ENCODE peak calls at places on chromosome 15, in eight cellular contexts. X is CD8-positive, alpha-beta T cell; M is SJSA1; Y is K562; P is naive thymus-derived CD4-positive, alpha-beta T cell; C is CD8-positive, alpha-beta memory T cell; O is colonic mucosa; Q is thoracic aorta. N is an unnamed sample.

GRCh38 chr15:88909956-88910831 is 3.0 kb downstream of the MFGE8 start:
- DNase-seq in X (no peak), M (no peak), Y (no peak), P (no peak), C (no peak), O (no peak), Q (no peak), N (no peak)

GRCh38 chr15:22949074-22949547 is 31.1 kb downstream of the CYFIP1 start:
- DNase-seq in X (no peak), M (no peak), Y (peak; percentile 70), P (no peak), C (no peak), O (peak; percentile 59), Q (no peak), N (no peak)

GRCh38 chr15:58346361-58346760 is 85.4 kb upstream of the LIPC start:
- DNase-seq in X (no peak), M (peak; percentile 82), Y (no peak), P (no peak), C (no peak), O (no peak), Q (no peak), N (no peak)

GRCh38 chr15:90895571-90896117 is 7.5 kb upstream of the MAN2A2 start:
- DNase-seq in X (no peak), M (no peak), Y (peak; percentile 84), P (no peak), C (no peak), O (no peak), Q (no peak), N (no peak)

GRCh38 chr15:23472678-23473077 is 25.6 kb upstream of the GOLGA6L2 start:
- DNase-seq in X (no peak), M (no peak), Y (no peak), P (no peak), C (no peak), O (no peak), Q (no peak), N (no peak)

GRCh38 chr15:100115711-100116090 is 226.1 kb downstream of the ADAMTS17 start:
- DNase-seq in X (no peak), M (no peak), Y (no peak), P (no peak), C (no peak), O (no peak), Q (no peak), N (no peak)

GRCh38 chr15:59819047-59819446 is 129.9 kb upstream of the BNIP2 start:
- DNase-seq in X (no peak), M (no peak), Y (no peak), P (no peak), C (no peak), O (no peak), Q (no peak), N (no peak)

GRCh38 chr15:65423977-65424679 is 1.4 kb upstream of the IGDCC4 start:
- DNase-seq in X (no peak), M (no peak), Y (peak; percentile 69), P (no peak), C (no peak), O (no peak), Q (no peak), N (no peak)

GRCh38 chr15:50162988-50163718 is 18.8 kb upstream of the SLC27A2 start:
- DNase-seq in X (no peak), M (no peak), Y (no peak), P (no peak), C (no peak), O (no peak), Q (no peak), N (no peak)

GRCh38 chr15:77819841-77820728 is 187.4 kb upstream of the LINGO1 start:
- DNase-seq in X (no peak), M (no peak), Y (peak; percentile 71), P (no peak), C (no peak), O (peak; percentile 29), Q (no peak), N (no peak)

GRCh38 chr15:95522533-95522932 is 808.0 kb upstream of the NR2F2 start:
- DNase-seq in X (no peak), M (no peak), Y (no peak), P (no peak), C (no peak), O (no peak), Q (no peak), N (no peak)

GRCh38 chr15:29533667-29534066 is 264.0 kb upstream of the NSMCE3 start:
- DNase-seq in X (no peak), M (no peak), Y (no peak), P (no peak), C (no peak), O (no peak), Q (no peak), N (no peak)

GRCh38 chr15:100923076-100923475 is 3.9 kb downstream of the LRRK1 start:
- DNase-seq in X (no peak), M (no peak), Y (no peak), P (no peak), C (no peak), O (no peak), Q (no peak), N (no peak)

GRCh38 chr15:89749951-89750559 is 994 bp downstream of the MESP1 start:
- DNase-seq in X (no peak), M (no peak), Y (no peak), P (no peak), C (no peak), O (no peak), Q (no peak), N (no peak)

GRCh38 chr15:25846377-25846776 is 16.8 kb downstream of the ATP10A start:
- DNase-seq in X (peak; percentile 74), M (no peak), Y (no peak), P (peak; percentile 58), C (no peak), O (no peak), Q (no peak), N (peak; percentile 68)

GRCh38 chr15:92901053-92901761 is 1.1 kb downstream of the CHD2 start:
- DNase-seq in X (no peak), M (no peak), Y (no peak), P (no peak), C (no peak), O (no peak), Q (no peak), N (no peak)

GRCh38 chr15:51735611-51736010 is 1.8 kb downstream of the LYSMD2 start:
- DNase-seq in X (no peak), M (no peak), Y (no peak), P (no peak), C (no peak), O (peak; percentile 16), Q (no peak), N (no peak)

GRCh38 chr15:91192285-91193058 is 92.4 kb downstream of the SV2B start:
- DNase-seq in X (no peak), M (no peak), Y (no peak), P (no peak), C (no peak), O (no peak), Q (no peak), N (no peak)

GRCh38 chr15:67127334-67127664 is 61.9 kb downstream of the SMAD3 start:
- DNase-seq in X (no peak), M (no peak), Y (no peak), P (no peak), C (no peak), O (peak; percentile 69), Q (no peak), N (peak; percentile 53)

GRCh38 chr15:67130166-67130565 is 64.8 kb downstream of the SMAD3 start:
- DNase-seq in X (no peak), M (no peak), Y (no peak), P (no peak), C (no peak), O (no peak), Q (no peak), N (no peak)

GRCh38 chr15:67126551-67127333 is 61.3 kb downstream of the SMAD3 start:
- DNase-seq in X (no peak), M (no peak), Y (no peak), P (no peak), C (no peak), O (peak; percentile 55), Q (no peak), N (no peak)

GRCh38 chr15:67125589-67126502 is 60.4 kb downstream of the SMAD3 start:
- DNase-seq in X (no peak), M (peak; percentile 85), Y (peak; percentile 81), P (no peak), C (no peak), O (no peak), Q (peak; percentile 77), N (no peak)

GRCh38 chr15:67127925-67128324 is 62.5 kb downstream of the SMAD3 start:
- DNase-seq in X (no peak), M (peak; percentile 92), Y (no peak), P (peak; percentile 49), C (no peak), O (no peak), Q (no peak), N (peak; percentile 41)
- H3K4me1 ChIP-seq in X (no peaks in the 10 kb centered on the region), M (peaks cover 75% of the 10 kb centered on the region), Y (peaks cover 58% of the 10 kb centered on the region), P (peaks cover 7% of the 10 kb centered on the region), C (peaks cover 52% of the 10 kb centered on the region), O (peaks cover 8% of the 10 kb centered on the region), Q (peaks cover 82% of the 10 kb centered on the region), N (peaks cover 11% of the 10 kb centered on the region)

DNA sequence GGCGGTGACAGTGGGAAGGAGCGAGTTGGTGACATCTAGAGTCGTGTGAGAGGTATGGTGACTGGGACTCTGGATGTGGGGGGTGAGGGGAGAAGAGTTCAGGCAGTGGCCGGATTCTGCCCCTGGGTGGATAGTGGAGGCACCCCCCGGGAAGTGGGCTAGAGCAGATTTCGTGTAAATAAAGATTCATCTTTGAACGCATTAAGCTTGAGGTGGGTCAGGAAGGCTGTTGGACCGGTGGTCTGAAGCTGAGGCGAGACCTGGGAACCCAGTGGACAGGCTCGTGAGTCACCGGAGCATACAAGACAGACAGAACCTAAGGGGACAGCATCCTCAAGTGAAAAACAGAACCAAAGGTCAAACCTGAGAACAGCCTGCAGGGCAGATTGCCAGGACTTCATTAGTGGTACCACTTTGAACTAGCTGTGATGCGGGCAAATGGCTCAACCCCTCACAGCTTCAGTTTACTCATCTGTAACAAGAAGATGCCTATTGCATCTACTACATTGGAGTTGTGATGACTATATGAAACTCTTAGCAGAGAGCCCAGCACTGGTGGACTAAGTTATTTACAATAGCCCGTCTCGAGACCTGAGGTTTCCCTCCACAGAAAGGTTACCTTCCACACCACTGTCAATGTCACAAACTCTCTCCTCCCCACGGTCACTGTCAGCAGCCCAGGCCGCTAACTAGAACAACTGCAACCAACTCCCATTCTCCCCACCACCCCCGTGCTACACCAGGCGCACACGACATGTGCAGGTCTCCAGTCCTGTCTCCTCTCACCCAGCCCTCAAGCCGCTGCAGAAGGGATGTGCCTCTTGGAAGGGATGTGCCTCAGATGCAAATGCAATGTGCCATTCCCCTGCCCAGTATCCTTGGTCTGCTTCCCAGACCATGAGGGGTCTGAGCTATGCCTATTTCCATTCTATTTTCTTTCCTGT is 901 bp upstream of the CLN6 start:
- DNase-seq in X (no peak), M (no peak), Y (peak; percentile 31), P (peak; percentile 20), C (no peak), O (no peak), Q (no peak), N (no peak)
- H3K27ac ChIP-seq in X (peak overlapping the region; percentile 60), M (no peak overlapping the region), Y (peak overlapping the region; percentile 75), P (peak overlapping the region; percentile 79), C (peak overlapping the region; percentile 72), O (no peak overlapping the region), Q (no peak overlapping the region), N (peak overlapping the region; percentile 84)

GRCh38 chr15:40104865-40105516 is 3.7 kb downstream of the BMF start:
- DNase-seq in X (peak; percentile 85), M (peak; percentile 95), Y (peak; percentile 95), P (peak; percentile 83), C (peak; percentile 65), O (peak; percentile 94), Q (peak; percentile 51), N (peak; percentile 94)
- H3K4me1 ChIP-seq in X (peaks cover 46% of the 10 kb centered on the region), M (peaks cover 92% of the 10 kb centered on the region), Y (peaks cover 64% of the 10 kb centered on the region), P (peaks cover 48% of the 10 kb centered on the region), C (peaks cover 57% of the 10 kb centered on the region), O (peaks cover 49% of the 10 kb centered on the region), Q (peaks cover 88% of the 10 kb centered on the region), N (peaks cover 47% of the 10 kb centered on the region)

GRCh38 chr15:67838789-67839332 is 984 bp downstream of the RNU6-1 start:
- DNase-seq in X (no peak), M (no peak), Y (no peak), P (no peak), C (no peak), O (peak; percentile 62), Q (no peak), N (peak; percentile 71)
- H3K27ac ChIP-seq in X (peak overlapping the region; percentile 94), M (no peak overlapping the region), Y (peak overlapping the region; percentile 92), P (peak overlapping the region; percentile 96), C (peak overlapping the region; percentile 94), O (no peak overlapping the region), Q (peak overlapping the region; percentile 97), N (peak overlapping the region; percentile 99)

N was measured in Peyer's patch.